ENCODE peak calls at places on chromosomes 13 and 19, in five cellular contexts. K is heart right ventricle, V is uterus, L is ovary, U is GM12878. Z is an unnamed sample.

GRCh38 chr19:8000298-8001038 is 5.0 kb downstream of the ELAVL1 start:
- DNase-seq in L (no peak), U (no peak), V (no peak), K (no peak), Z (no peak)

GRCh38 chr19:6216996-6217751 is 62.6 kb downstream of the MLLT1 start:
- DNase-seq in V (peak; percentile 73), K (peak; percentile 41), L (peak; percentile 84), U (no peak), Z (no peak)

GRCh38 chr13:36724141-36724540 is 50.3 kb downstream of the SERTM1 start:
- DNase-seq in U (no peak), V (no peak), K (no peak), L (no peak), Z (no peak)

GRCh38 chr13:109668433-109669233 is 117.8 kb downstream of the IRS2 start:
- DNase-seq in L (no peak), K (no peak), U (no peak), V (no peak), Z (no peak)

GRCh38 chr13:30743319-30744055 is 8.1 kb downstream of the ALOX5AP start:
- DNase-seq in U (no peak), K (no peak), V (peak; percentile 37), L (peak; percentile 38), Z (peak; percentile 78)

GRCh38 chr13:114131581-114132418 is 623 bp downstream of the RASA3 start:
- DNase-seq in L (no peak), U (no peak), V (peak; percentile 37), K (no peak), Z (peak; percentile 25)

GRCh38 chr19:39046037-39046821 is 13.9 kb upstream of the FBXO27 start:
- DNase-seq in V (no peak), K (no peak), U (no peak), L (no peak), Z (no peak)

GRCh38 chr13:72889496-72889895 is 107.6 kb downstream of the PIBF1 start:
- DNase-seq in K (no peak), L (no peak), U (no peak), V (no peak), Z (no peak)

GRCh38 chr19:51337861-51338562 is 3.9 kb downstream of the VSIG10L start:
- DNase-seq in L (peak; percentile 37), K (no peak), V (no peak), U (no peak), Z (no peak)

GRCh38 chr19:1449467-1450442 is at the start of gene APC2:
- DNase-seq in U (no peak), V (no peak), L (no peak), K (no peak), Z (no peak)

GRCh38 chr19:18789883-18790565 is 1.1 kb downstream of the COMP start:
- DNase-seq in U (no peak), K (no peak), V (no peak), L (no peak), Z (peak; percentile 65)

GRCh38 chr13:102830646-102831045 is 15.2 kb upstream of the ERCC5 start:
- DNase-seq in K (no peak), L (no peak), V (no peak), U (no peak), Z (peak; percentile 54)

GRCh38 chr13:44230071-44230470 is 143.6 kb upstream of the SERP2 start:
- DNase-seq in U (no peak), K (no peak), V (no peak), L (no peak), Z (no peak)

GRCh38 chr13:30932481-30933333 is at the start of gene TEX26:
- DNase-seq in L (no peak), K (peak; percentile 29), U (no peak), V (no peak), Z (no peak)

GRCh38 chr13:42424182-42424581 is 149.8 kb upstream of the TNFSF11 start:
- DNase-seq in V (no peak), K (no peak), U (no peak), L (no peak), Z (no peak)

DNA sequence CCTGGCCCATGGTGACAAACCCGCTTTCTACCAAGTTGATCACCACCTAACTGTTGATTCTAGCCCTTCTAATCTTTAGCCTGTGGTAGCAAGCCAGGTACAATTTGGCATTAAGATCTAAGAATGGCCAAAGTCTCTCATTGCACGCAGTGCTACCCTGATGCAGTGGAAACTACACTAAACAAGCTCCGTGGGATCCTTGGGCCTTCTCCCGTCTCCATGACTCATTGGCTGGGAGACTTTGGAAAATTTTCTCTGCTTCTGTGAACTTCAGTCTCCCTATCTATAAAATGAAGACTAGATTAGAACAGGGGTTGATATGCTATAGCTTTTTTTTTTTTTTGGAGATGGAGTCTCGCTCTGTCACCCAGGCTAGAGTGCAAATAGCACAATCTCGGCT is 223.0 kb downstream of the TSHZ3 start:
- DNase-seq in L (no peak), U (no peak), K (no peak), V (no peak), Z (peak; percentile 63)
- H3K9me3 ChIP-seq in L (no peaks in the 10 kb centered on the region), U (no peaks in the 10 kb centered on the region), K (no peaks in the 10 kb centered on the region), V (no peaks in the 10 kb centered on the region), Z (peaks cover 14% of the 10 kb centered on the region)

GRCh38 chr13:87678353-87678752 is 7.2 kb downstream of the SLITRK5 start:
- DNase-seq in K (no peak), U (no peak), L (no peak), V (no peak), Z (no peak)
- H3K4me3 ChIP-seq in K (peak overlapping the region; percentile 32), U (no peak overlapping the region), L (no peak overlapping the region), V (peak overlapping the region; percentile 26), Z (peak overlapping the region; percentile 49)

DNA sequence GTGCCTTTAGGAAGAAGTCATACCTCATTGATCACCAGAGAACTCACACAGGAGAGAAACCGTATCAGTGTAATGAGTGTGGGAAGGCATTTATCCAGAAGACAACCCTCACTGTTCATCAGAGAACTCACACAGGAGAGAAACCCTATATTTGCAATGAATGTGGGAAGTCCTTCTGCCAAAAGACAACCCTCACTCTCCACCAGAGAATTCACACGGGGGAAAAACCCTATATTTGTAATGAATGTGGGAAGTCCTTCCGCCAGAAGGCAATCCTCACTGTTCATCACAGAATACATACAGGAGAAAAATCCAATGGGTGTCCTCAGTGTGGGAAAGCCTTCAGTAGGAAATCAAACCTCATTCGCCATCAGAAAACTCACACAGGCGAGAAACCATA is 21.9 kb downstream of the ZNF382 start:
- DNase-seq in K (no peak), L (no peak), V (no peak), U (no peak), Z (no peak)
- H3K9me3 ChIP-seq in K (peaks cover 91% of the 10 kb centered on the region), L (peaks cover 3% of the 10 kb centered on the region), V (peaks cover 69% of the 10 kb centered on the region), U (peaks cover 15% of the 10 kb centered on the region), Z (peaks cover 68% of the 10 kb centered on the region)

GRCh38 chr19:15672580-15673175 is at the start of gene CYP4F12:
- DNase-seq in L (peak; percentile 78), U (no peak), K (peak; percentile 92), V (peak; percentile 92), Z (peak; percentile 80)
- H3K4me3 ChIP-seq in L (no peak within 1 kb of the TSS), U (no peak within 1 kb of the TSS), K (peak within 1 kb of the TSS; percentile 27), V (no peak within 1 kb of the TSS), Z (no peak within 1 kb of the TSS)

GRCh38 chr13:111919286-111919685 is 147.7 kb upstream of the SOX1 start:
- DNase-seq in V (no peak), L (no peak), K (no peak), U (no peak), Z (no peak)
- H3K9me3 ChIP-seq in V (no peaks in the 10 kb centered on the region), L (no peaks in the 10 kb centered on the region), K (no peaks in the 10 kb centered on the region), U (no peaks in the 10 kb centered on the region), Z (no peaks in the 10 kb centered on the region)

GRCh38 chr13:32311188-32311897 is 3.8 kb downstream of the ZAR1L start:
- DNase-seq in U (no peak), L (peak; percentile 20), V (no peak), K (peak; percentile 18), Z (no peak)
- H3K4me3 ChIP-seq in U (no peak overlapping the region), L (no peak overlapping the region), V (no peak overlapping the region), K (no peak overlapping the region), Z (no peak overlapping the region)

GRCh38 chr19:36745870-36746269 is 26.7 kb downstream of the ZNF850 start:
- DNase-seq in K (no peak), L (no peak), V (no peak), U (no peak), Z (no peak)

GRCh38 chr19:36750066-36750691 is 22.4 kb downstream of the ZNF850 start:
- DNase-seq in L (no peak), U (no peak), V (no peak), K (no peak), Z (no peak)

GRCh38 chr19:36747750-36748149 is 24.9 kb downstream of the ZNF850 start:
- DNase-seq in U (no peak), L (no peak), V (no peak), K (no peak), Z (no peak)

DNA sequence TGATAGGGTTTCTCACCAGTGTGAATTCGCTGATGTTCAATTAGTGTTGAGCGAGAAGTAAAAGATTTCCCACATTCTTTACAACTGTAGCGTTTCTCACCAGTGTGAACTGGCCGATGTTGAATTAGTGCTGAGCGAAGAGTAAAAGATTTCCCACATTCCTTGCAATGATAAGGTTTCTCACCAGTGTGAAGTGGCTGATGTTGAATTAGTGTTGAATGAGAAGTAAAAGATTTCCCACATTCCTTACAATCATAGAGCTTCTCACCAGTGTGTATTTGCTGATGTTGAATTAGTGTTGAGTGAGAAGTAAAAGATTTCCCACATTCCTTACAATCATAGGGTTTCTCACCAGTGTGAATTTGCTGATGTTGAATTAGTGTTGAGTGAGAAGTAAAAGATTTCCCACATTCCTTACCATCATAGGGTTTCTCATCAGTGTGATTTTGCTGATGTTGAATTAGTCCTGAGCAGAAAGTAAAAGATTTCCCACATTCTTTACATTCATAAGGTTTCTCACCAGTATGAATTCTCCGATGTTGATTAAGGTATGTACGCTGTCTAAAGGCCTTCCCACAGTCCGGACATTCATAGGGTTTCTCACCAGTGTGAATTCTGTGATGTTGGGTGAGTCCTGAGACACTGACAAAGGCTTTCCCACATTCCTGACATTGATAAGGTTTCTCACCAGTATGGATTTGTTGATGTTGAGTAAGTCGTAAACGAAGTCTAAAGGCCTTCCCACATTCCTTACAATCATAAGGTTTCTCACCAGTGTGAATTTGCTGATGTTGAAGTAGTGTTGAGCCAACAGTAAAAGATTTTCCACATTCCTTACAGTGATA is 24.0 kb downstream of the ZNF850 start:
- DNase-seq in L (no peak), U (no peak), V (no peak), K (no peak), Z (no peak)
- H3K9me3 ChIP-seq in L (peaks cover 14% of the 10 kb centered on the region), U (peaks cover 58% of the 10 kb centered on the region), V (peaks cover 95% of the 10 kb centered on the region), K (peaks cover 98% of the 10 kb centered on the region), Z (peaks cover 52% of the 10 kb centered on the region)

Z was measured in MG63.